ENCODE peak calls at places on chromosome 17, in ten cellular contexts. R is stomach, Q is OCI-LY7, F is prostate gland, D is esophagus squamous epithelium, C is right atrium auricular region, E is IMR-90, N is pancreas, G is AG04449, U is brain microvascular endothelial cell. T is an unnamed sample.

GRCh38 chr17:42675984-42676423 is 790 bp downstream of the PLEKHH3 start:
- DNase-seq in Q (peak), D (no peak), R (peak), N (peak), C (peak), F (peak), U (no peak), E (peak), G (no peak), T (no peak)

GRCh38 chr17:48244814-48245213 is 137.2 kb downstream of the SNX11 start:
- DNase-seq in N (no peak), E (no peak), R (no peak), D (no peak), G (no peak), F (no peak), C (no peak), U (no peak), Q (no peak), T (no peak)

GRCh38 chr17:59115474-59115873 is 8.8 kb upstream of the TRIM37 start:
- DNase-seq in N (no peak), F (no peak), D (no peak), Q (no peak), U (no peak), G (no peak), C (no peak), R (no peak), E (no peak), T (no peak)

GRCh38 chr17:80108321-80108971 is 7.1 kb downstream of the GAA start:
- DNase-seq in D (no peak), N (no peak), C (no peak), F (no peak), U (no peak), E (no peak), R (no peak), G (no peak), Q (no peak), T (no peak)

GRCh38 chr17:40331743-40332641 is 23.0 kb downstream of the RARA start:
- DNase-seq in G (no peak), Q (no peak), F (peak), N (peak), D (no peak), E (no peak), C (peak), R (peak), U (no peak), T (no peak)

GRCh38 chr17:44014437-44015172 is at the start of gene TMEM101:
- DNase-seq in R (peak), Q (peak), E (peak), N (peak), C (peak), G (peak), D (peak), F (peak), U (peak), T (peak)

GRCh38 chr17:14068542-14069250 is 608 bp upstream of the COX10 start:
- DNase-seq in E (no peak), F (no peak), D (no peak), U (no peak), R (no peak), G (no peak), C (no peak), Q (peak), N (no peak), T (no peak)

GRCh38 chr17:67753026-67753425 is 35.3 kb downstream of the NOL11 start:
- DNase-seq in F (no peak), G (no peak), Q (no peak), U (no peak), C (no peak), N (no peak), D (no peak), E (no peak), R (no peak), T (no peak)

GRCh38 chr17:66541461-66542182 is 239.2 kb downstream of the PRKCA start:
- DNase-seq in E (no peak), N (no peak), D (no peak), C (no peak), R (no peak), U (peak), F (no peak), G (no peak), Q (peak), T (no peak)

GRCh38 chr17:17073006-17073626 is 30.9 kb downstream of the MPRIP start:
- DNase-seq in U (no peak), N (peak), Q (no peak), D (no peak), E (no peak), R (no peak), G (no peak), F (no peak), C (no peak), T (no peak)

GRCh38 chr17:81398855-81399451 is 3.7 kb downstream of the BAHCC1 start:
- DNase-seq in R (no peak), D (no peak), N (no peak), F (no peak), U (no peak), Q (no peak), E (no peak), C (no peak), G (no peak), T (no peak)

GRCh38 chr17:7173687-7174602 is 5.2 kb downstream of the ASGR1 start:
- DNase-seq in D (no peak), U (no peak), G (no peak), C (no peak), F (peak), E (no peak), R (peak), N (peak), Q (no peak), T (no peak)

GRCh38 chr17:4490109-4490591 is 8.5 kb upstream of the SPNS2 start:
- DNase-seq in Q (no peak), C (no peak), N (no peak), G (no peak), E (no peak), F (no peak), R (no peak), U (no peak), D (no peak), T (no peak)

GRCh38 chr17:64223931-64224657 is 39.0 kb downstream of the TEX2 start:
- DNase-seq in E (no peak), Q (no peak), G (no peak), F (no peak), D (no peak), N (no peak), C (no peak), U (no peak), R (no peak), T (no peak)

GRCh38 chr17:34246872-34247271 is 8.2 kb upstream of the CCL2 start:
- DNase-seq in R (no peak), D (no peak), U (no peak), F (no peak), Q (no peak), C (no peak), G (no peak), N (no peak), E (no peak), T (no peak)

DNA sequence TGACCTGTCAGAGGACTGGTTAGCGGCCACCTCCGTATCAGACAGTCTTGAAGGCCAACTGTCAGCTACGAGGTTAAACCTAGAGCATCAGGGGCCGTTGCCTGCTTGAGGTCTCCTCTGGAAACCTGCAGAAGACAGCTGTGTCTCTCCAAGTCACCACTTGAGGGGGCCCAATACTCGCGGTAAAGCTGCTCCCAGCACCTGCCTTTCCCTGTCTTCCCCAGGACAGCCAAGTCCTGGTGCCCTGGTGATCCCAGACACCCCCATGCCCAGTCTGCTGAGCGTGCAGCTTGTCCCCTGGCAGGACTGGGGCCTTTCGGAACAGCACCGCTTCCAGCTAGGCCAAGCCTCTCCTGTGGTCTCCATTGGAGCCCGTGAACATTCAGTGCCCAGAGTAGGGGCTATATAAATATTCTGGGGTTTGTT is 80.1 kb downstream of the DNAH17 start:
- DNase-seq in R (peak), N (peak), U (peak), C (peak), E (peak), Q (peak), F (peak), D (no peak), G (peak), T (peak)
- TF ChIP-seq CTCF in R (peak), N (peak), U (peak), C (peak), E (peak), Q (peak), F (peak), D (peak), G (peak), T (peak)

GRCh38 chr17:46814446-46814845 is 4.0 kb downstream of the WNT3 start:
- DNase-seq in C (no peak), E (no peak), U (no peak), Q (peak), R (no peak), D (no peak), F (no peak), G (no peak), N (no peak), T (no peak)
- H3K4me3 ChIP-seq in C (no peak), E (no peak), U (no peak), Q (no peak), R (no peak), D (no peak), F (no peak), G (no peak), N (no peak), T (no peak)

GRCh38 chr17:82528484-82529265 is 9.1 kb downstream of the FOXK2 start:
- DNase-seq in E (peak), C (peak), Q (peak), R (peak), F (peak), D (no peak), G (no peak), U (peak), N (no peak), T (no peak)

GRCh38 chr17:82527893-82528292 is 8.4 kb downstream of the FOXK2 start:
- DNase-seq in Q (no peak), N (no peak), U (no peak), R (no peak), G (no peak), F (no peak), D (no peak), C (no peak), E (no peak), T (no peak)

GRCh38 chr17:82525712-82526111 is 6.2 kb downstream of the FOXK2 start:
- DNase-seq in D (no peak), F (no peak), N (no peak), U (no peak), G (no peak), C (no peak), E (no peak), R (no peak), Q (no peak), T (no peak)

GRCh38 chr17:82520041-82520910 is 744 bp downstream of the FOXK2 start:
- DNase-seq in E (no peak), U (no peak), N (peak), D (no peak), R (no peak), C (no peak), Q (peak), F (no peak), G (no peak), T (no peak)

GRCh38 chr17:82524540-82524939 is 5.0 kb downstream of the FOXK2 start:
- DNase-seq in G (no peak), N (no peak), U (no peak), C (no peak), E (no peak), R (no peak), D (no peak), Q (no peak), F (no peak), T (no peak)
- TF ChIP-seq CTCF in G (no peak), N (no peak), U (no peak), C (no peak), E (no peak), R (no peak), D (no peak), Q (no peak), F (no peak), T (no peak)

DNA sequence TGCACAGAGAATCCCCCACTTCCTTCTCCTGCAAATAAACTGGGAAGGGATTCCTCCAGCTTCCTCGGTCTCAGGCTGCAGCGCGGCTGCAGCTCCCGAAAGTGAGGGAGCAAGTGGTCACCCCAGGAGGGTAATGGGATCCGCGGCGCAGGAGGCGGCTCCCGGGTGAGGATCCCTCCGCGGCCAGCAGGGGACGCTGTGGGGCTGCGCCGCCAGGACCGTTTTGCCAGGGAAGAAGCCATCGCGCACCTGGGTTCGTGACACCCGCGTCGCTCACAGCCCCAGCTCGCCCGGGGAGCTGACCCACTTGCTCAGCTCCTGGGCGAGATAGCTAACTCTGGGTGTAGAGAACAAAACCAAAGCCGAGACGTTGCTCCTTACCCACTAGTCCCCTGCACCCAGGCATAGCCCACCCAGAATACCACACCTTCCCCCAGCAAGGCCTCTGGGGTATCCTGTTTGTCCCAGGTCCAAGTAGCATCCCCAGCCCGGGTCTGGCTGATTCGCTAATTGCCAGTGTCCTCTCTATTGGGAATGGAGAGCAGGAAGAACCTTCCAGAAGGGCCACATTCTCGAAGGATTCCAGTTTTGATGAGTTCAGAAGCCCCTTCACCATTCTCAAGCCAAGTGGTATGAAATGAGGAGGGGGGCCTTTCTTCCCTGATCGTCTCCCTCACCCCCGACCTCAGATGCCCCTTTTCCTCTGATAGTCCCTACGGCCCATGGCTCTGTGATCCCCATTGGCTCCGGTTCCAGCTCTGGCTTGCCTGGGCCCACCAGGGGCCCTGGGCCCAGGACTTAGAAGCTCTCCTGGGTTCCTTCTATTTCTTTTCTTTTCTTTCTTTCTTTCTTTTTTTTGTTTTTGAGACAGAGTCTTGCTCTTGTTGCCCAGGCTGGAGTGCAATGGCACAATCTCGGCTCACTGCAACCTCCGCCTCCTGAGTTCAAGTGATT is 14.1 kb downstream of the CYGB start:
- DNase-seq in R (peak), E (peak), C (no peak), G (no peak), Q (peak), F (no peak), U (no peak), D (no peak), N (peak), T (no peak)
- H3K4me3 ChIP-seq in R (no peak), E (no peak), C (no peak), G (peak), Q (no peak), F (no peak), U (no peak), D (no peak), N (no peak), T (no peak)

GRCh38 chr17:56244268-56244890 is 91.1 kb downstream of the ANKFN1 start:
- DNase-seq in E (no peak), R (no peak), G (no peak), U (no peak), Q (no peak), C (no peak), N (no peak), F (no peak), D (no peak), T (no peak)
- TF ChIP-seq CTCF in E (no peak), R (no peak), G (no peak), U (no peak), Q (no peak), C (no peak), N (no peak), F (no peak), D (no peak), T (no peak)

DNA sequence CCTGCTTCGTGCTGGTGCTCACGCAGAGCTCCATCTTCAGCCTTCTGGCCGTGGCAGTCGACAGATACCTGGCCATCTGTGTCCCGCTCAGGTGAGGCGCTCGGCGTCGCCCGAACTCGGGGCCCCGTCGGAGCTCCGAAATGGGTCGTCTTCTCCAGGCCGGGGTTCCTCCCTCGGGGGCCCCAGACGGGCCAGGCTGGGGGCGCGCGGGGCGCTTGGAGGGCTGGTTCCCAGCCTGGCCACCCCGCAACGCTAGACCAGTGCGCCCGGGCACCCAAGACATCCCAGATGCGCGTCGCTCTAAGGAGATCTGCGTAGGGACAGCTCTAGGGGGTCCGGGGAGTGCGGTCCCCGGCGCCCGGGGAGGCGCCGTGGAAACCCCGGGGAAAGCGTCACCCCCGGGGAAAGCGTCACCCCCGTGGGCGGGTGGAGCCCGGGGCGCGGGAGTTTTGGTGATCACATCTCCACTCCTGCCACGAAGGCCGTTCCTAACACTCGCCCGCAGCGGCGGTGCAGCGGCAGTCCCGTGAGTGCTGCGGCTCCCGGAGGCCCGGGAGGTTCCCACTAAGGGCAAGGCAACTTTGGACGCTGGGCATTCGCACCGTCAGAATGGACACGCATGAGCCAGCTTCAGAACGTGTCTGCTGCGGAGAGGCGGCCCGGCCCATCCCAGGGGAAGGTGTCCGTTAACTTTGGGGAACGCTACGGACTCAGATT is 721 bp downstream of the ADORA2B start:
- DNase-seq in N (no peak), F (no peak), R (no peak), E (peak), G (no peak), D (no peak), C (no peak), Q (no peak), U (no peak), T (no peak)
- H3K4me3 ChIP-seq in N (peak), F (peak), R (peak), E (peak), G (peak), D (peak), C (peak), Q (no peak), U (peak), T (peak)

DNA sequence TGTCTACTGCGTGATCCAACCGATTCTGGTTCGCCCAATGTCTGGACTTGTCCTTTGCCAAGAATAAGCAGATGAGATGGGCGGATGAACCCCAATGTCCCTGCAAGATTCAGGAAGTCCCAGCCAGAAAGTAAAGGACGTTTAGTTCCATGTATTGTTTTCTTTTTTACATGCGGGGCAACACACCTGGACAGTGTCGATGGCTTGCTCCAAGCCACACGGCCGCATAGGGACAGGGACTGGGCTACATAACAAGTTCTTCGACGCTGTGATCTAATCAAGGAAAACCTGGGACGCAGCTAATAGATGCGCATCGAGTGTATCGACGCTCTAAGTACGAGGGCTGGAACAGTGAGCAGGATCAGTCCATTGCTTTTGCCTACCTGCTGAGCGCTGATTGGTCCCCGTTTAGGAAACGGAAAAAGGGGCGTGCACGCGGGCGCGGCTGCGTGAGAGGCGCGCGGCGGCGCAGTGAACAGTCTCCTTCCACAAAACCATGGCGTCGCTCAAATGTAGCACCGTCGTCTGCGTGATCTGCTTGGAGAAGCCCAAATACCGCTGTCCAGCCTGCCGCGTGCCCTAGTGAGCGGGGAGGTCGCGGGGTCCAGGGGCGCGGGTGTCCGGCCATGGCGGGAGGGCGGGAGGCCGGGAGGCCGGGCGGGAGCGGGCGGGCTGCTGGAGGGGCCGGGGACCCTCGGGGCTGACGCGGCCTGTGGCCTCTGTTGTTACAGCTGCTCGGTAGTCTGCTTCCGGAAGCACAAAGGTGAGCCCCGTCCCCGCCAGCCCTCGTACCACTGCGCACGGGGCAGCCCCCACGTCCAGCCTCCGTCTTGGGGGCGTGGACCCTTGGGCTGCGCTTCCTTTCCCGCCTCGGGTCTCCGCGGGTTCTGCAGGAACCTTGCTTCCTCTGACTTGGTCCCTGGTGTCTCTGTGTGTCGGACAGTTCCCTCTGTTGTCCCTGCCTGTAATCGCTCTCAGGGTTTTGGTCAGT is at the start of gene ZNHIT3:
- DNase-seq in G (peak), U (peak), R (peak), E (peak), Q (peak), D (peak), C (peak), N (peak), F (peak), T (peak)
- TF ChIP-seq CTCF in G (no peak), U (no peak), R (no peak), E (no peak), Q (no peak), D (no peak), C (no peak), N (no peak), F (no peak), T (no peak)

DNA sequence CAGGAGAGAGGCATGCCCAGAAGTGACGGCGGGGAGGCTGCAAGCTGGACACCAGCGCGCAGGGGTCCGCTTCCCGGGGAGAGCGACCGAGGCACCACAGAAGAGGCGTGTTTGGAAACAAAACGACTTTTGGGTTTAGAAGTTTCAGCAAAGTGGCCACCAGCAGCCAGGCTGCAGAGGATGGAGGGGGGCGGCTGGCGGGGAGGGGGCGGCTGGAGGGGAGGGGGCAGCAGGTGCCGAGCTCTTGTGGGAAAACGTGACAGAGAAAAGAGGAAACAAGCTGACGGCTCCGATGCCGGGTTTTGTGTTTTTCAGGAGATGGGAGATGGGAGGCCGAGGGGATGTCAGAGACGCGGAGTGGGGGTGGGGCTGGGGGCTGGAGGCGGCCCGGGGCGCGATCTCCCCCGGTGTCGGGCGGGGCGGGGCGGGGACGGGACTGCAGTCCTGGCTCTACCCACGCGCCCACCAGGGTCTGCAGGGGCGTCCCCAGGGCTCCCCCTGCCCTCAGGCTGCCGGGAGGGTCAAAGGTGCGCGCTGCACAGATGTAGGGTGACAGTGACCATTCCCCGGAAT is 32.1 kb upstream of the RPH3AL start:
- DNase-seq in N (no peak), Q (no peak), C (no peak), U (no peak), D (no peak), G (no peak), R (no peak), F (no peak), E (no peak), T (no peak)
- H3K4me3 ChIP-seq in N (peak), Q (peak), C (peak), U (no peak), D (peak), G (peak), R (peak), F (peak), E (peak), T (peak)